ENCODE peak calls at places on chromosome 13, in four cellular contexts. U, M, O and N are unnamed samples.

GRCh38 chr13:35534343-35534742 is 57.9 kb upstream of the MAB21L1 start:
- DNase-seq in U (no peak), M (no peak), O (no peak), N (no peak)

GRCh38 chr13:69950160-69950559 is 157.5 kb upstream of the ATXN8OS start:
- DNase-seq in U (no peak), M (no peak), O (no peak), N (no peak)

GRCh38 chr13:53848546-53848945 is 819.9 kb downstream of the OLFM4 start:
- DNase-seq in U (no peak), M (no peak), O (no peak), N (no peak)

GRCh38 chr13:35210234-35210633 is 266.3 kb downstream of the MAB21L1 start:
- DNase-seq in U (no peak), M (no peak), O (no peak), N (no peak)

GRCh38 chr13:111949311-111949710 is 117.6 kb upstream of the SOX1 start:
- DNase-seq in U (peak; percentile 49), M (no peak), O (no peak), N (no peak)

GRCh38 chr13:80556291-80556690 is 215.4 kb upstream of the SPRY2 start:
- DNase-seq in U (no peak), M (no peak), O (no peak), N (no peak)

GRCh38 chr13:62643799-62644484 is 1228.3 kb upstream of the PCDH20 start:
- DNase-seq in U (no peak), M (no peak), O (no peak), N (no peak)

GRCh38 chr13:38763446-38764381 is 76.8 kb downstream of the FREM2 start:
- DNase-seq in U (no peak), M (no peak), O (no peak), N (no peak)

GRCh38 chr13:94858856-94859811 is 146.8 kb upstream of the SOX21 start:
- DNase-seq in U (no peak), M (no peak), O (no peak), N (no peak)

GRCh38 chr13:25738342-25738771 is 313.5 kb downstream of the SHISA2 start:
- DNase-seq in U (no peak), M (no peak), O (no peak), N (no peak)

GRCh38 chr13:60654405-60654804 is 257.4 kb downstream of the TDRD3 start:
- DNase-seq in U (no peak), M (no peak), O (no peak), N (no peak)
- TF ChIP-seq CTCF in U (no peak), M (peak; percentile 24), O (no peak), N (peak; percentile 66)

GRCh38 chr13:48583859-48584311 is 51.0 kb upstream of the RCBTB2 start:
- DNase-seq in U (no peak), M (no peak), O (no peak), N (no peak)
- TF ChIP-seq CTCF in U (no peak), M (no peak), O (no peak), N (no peak)

GRCh38 chr13:45518525-45519235 is 53.9 kb downstream of the COG3 start:
- DNase-seq in U (no peak), M (peak; percentile 38), O (no peak), N (no peak)

GRCh38 chr13:45527699-45528462 is 63.1 kb downstream of the COG3 start:
- DNase-seq in U (no peak), M (peak; percentile 43), O (no peak), N (no peak)

GRCh38 chr13:45521292-45521691 is 56.6 kb downstream of the COG3 start:
- DNase-seq in U (no peak), M (peak; percentile 45), O (no peak), N (no peak)

GRCh38 chr13:45519473-45519872 is 54.7 kb downstream of the COG3 start:
- DNase-seq in U (no peak), M (no peak), O (no peak), N (no peak)

GRCh38 chr13:45522571-45522970 is 57.8 kb downstream of the COG3 start:
- DNase-seq in U (no peak), M (no peak), O (no peak), N (no peak)
- TF ChIP-seq CTCF in U (no peak), M (no peak), O (no peak), N (no peak)

DNA sequence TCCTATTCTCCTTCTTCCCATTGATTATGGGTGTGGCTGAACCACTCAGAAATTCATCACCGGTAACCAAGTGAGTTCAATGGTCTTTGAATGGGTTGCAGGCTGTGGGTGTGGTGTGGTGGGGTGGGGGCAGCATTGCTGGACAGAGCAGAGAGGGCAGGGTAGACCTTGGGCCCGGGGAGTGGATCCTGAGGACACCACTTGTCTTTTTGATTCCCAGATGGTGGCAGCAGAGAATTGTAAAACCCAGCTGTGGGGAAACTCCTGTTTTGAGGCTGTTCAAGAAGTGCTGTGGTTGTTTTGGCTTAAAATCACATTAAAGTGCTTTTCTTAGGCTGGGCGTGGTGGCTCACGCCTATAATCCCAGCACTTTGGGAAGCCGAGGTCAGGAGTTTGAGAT is 45.8 kb upstream of the RGCC start:
- DNase-seq in U (no peak), M (peak; percentile 16), O (peak; percentile 9), N (no peak)
- TF ChIP-seq CTCF in U (no peak), M (peak; percentile 48), O (peak; percentile 49), N (peak; percentile 42)

DNA sequence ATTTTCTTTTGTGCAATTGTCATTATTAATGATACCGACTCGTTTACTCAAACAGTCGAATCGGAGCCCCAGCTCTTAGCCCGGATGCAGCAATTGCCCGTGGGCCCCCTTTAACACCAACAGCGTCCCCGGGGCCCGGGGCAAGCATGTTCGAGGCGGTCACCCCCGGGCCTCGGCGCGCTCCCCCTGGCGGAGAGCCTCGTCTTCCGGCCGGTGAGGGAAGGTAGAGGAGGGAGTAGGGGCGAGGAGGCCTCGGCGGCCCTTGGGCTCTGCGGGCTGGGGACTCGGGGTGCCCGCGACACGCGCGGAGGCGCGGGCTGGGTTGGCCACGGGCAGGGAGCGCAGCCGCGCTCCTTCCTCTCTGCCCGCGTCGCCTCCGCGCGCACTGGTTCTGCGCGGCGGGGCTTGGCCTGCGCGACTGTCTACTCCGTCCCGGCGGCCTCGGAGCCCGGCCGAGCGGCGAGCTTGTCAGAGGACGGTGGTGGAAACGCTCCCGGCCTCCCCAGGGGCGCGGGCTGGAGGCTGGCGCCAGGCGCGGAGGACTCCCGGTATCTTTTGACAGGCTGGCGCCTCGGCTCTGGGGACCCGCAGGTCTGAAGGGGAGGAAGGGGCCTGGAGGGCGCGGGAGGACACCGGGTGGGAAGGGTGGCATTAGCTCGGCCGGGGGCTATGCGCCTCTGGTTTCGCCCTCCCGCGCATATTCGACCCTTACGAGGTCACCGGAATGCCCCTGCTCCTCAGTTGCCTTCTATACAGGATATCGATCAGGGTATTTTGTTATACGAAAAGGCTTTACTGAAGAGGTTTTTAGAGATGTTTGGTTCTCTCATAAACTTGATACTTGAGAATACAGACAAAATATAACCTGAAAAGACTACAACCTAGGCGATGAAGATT is 1.5 kb downstream of the BIVM start:
- DNase-seq in U (peak; percentile 95), M (peak; percentile 26), O (peak; percentile 69), N (peak; percentile 91)
- TF ChIP-seq CTCF in U (no peak), M (peak; percentile 81), O (peak; percentile 69), N (peak; percentile 89)

GRCh38 chr13:102726430-102726829 is 31.6 kb upstream of the METTL21C start:
- DNase-seq in U (no peak), M (no peak), O (no peak), N (no peak)
- TF ChIP-seq CTCF in U (no peak), M (no peak), O (no peak), N (no peak)

GRCh38 chr13:106520205-106521004 is 15.1 kb downstream of the EFNB2 start:
- DNase-seq in U (no peak), M (no peak), O (no peak), N (no peak)
- TF ChIP-seq CTCF in U (no peak), M (peak; percentile 73), O (no peak), N (peak; percentile 65)